ENCODE peak calls at places on chromosomes 16 and 17, in six cellular contexts. T, E, I, O, P and J are unnamed samples.

GRCh38 chr17:49093131-49093530 is 39.4 kb upstream of the B4GALNT2 start:
- DNase-seq in T (no peak), E (no peak), I (no peak), O (no peak), P (no peak), J (no peak)

GRCh38 chr17:20116683-20117309 is 107.6 kb downstream of the SPECC1 start:
- DNase-seq in T (peak), E (peak), I (peak), O (peak), P (peak), J (no peak)

GRCh38 chr17:6070280-6070894 is at the start of gene WSCD1:
- DNase-seq in T (no peak), E (peak), I (no peak), O (no peak), P (no peak), J (no peak)

GRCh38 chr17:14359251-14359939 is 58.5 kb downstream of the HS3ST3B1 start:
- DNase-seq in T (peak), E (no peak), I (no peak), O (no peak), P (no peak), J (no peak)

GRCh38 chr17:17269926-17270773 is 10.9 kb downstream of the COPS3 start:
- DNase-seq in T (peak), E (no peak), I (peak), O (no peak), P (no peak), J (no peak)

GRCh38 chr16:54285414-54286066 is 1.0 kb downstream of the IRX3 start:
- DNase-seq in T (no peak), E (peak), I (peak), O (peak), P (peak), J (no peak)

GRCh38 chr16:69532761-69533459 is 32.9 kb upstream of the NFAT5 start:
- DNase-seq in T (no peak), E (peak), I (no peak), O (no peak), P (peak), J (no peak)

GRCh38 chr17:65856865-65857264 is 295.4 kb upstream of the AXIN2 start:
- DNase-seq in T (no peak), E (peak), I (peak), O (no peak), P (peak), J (no peak)

GRCh38 chr16:11032922-11033291 is 88.5 kb downstream of the CLEC16A start:
- DNase-seq in T (no peak), E (peak), I (peak), O (peak), P (peak), J (peak)

GRCh38 chr16:1794221-1794871 is 841 bp upstream of the IGFALS start:
- DNase-seq in T (no peak), E (no peak), I (no peak), O (peak), P (no peak), J (no peak)

GRCh38 chr17:61362852-61363600 is 36.6 kb upstream of the TBX2 start:
- DNase-seq in T (no peak), E (no peak), I (no peak), O (no peak), P (no peak), J (no peak)

GRCh38 chr17:61363601-61364462 is 35.8 kb upstream of the TBX2 start:
- DNase-seq in T (no peak), E (no peak), I (no peak), O (no peak), P (no peak), J (no peak)

GRCh38 chr17:61362396-61362795 is 37.2 kb upstream of the TBX2 start:
- DNase-seq in T (no peak), E (no peak), I (no peak), O (no peak), P (no peak), J (no peak)

GRCh38 chr17:61360318-61360717 is 39.3 kb upstream of the TBX2 start:
- DNase-seq in T (no peak), E (no peak), I (no peak), O (no peak), P (no peak), J (no peak)

GRCh38 chr17:61361084-61361483 is 38.6 kb upstream of the TBX2 start:
- DNase-seq in T (no peak), E (peak), I (peak), O (no peak), P (peak), J (peak)
- H3K4me3 ChIP-seq in T (no peak), E (no peak), I (no peak), O (no peak), P (no peak), J (no peak)

DNA sequence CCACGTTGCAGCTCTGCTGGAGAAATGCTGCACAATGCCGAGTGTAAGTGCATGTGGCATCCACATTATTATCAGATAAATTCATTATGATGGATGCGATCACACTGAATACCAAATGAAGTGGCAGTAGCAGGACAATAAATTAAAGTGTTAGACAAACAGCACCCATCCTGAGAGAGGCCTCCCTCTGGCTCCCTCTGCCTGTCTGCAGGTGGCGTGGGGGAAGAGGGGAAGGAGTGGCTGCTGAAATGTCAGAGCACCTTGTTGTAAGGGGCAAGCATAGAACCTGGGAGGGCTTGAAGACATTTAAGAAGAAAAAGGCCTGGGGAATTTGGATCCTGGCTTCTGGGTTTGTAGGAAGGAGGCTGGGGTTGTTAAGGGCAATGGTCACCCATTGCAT is 324.1 kb downstream of the HAPSTR1 start:
- DNase-seq in T (no peak), E (no peak), I (no peak), O (no peak), P (no peak), J (no peak)
- TF ChIP-seq CTCF in T (no peak), E (no peak), I (no peak), O (no peak), P (no peak), J (no peak)

DNA sequence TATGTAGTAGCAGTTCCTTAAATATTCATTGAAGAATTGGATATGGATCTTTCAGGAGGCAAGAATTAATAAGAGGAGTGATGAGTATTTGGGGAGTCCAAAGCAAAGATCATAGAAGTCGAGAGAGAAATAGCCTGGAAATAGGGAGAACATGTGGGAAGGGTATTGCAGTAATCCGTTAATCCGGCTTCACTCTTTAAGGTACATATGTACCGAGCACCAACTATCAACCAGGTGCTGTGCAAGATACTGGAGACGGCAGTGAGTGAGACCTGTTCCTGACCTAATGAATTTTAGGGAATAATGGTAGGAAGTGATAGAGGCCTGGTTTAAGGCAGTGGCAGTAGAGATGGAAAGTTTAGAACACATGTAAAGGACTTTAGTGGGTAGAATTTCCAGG is 1.1 kb downstream of the ELP5 start:
- DNase-seq in T (no peak), E (no peak), I (no peak), O (no peak), P (no peak), J (no peak)
- H3K4me3 ChIP-seq in T (peak), E (peak), I (peak), O (no peak), P (peak), J (peak)

DNA sequence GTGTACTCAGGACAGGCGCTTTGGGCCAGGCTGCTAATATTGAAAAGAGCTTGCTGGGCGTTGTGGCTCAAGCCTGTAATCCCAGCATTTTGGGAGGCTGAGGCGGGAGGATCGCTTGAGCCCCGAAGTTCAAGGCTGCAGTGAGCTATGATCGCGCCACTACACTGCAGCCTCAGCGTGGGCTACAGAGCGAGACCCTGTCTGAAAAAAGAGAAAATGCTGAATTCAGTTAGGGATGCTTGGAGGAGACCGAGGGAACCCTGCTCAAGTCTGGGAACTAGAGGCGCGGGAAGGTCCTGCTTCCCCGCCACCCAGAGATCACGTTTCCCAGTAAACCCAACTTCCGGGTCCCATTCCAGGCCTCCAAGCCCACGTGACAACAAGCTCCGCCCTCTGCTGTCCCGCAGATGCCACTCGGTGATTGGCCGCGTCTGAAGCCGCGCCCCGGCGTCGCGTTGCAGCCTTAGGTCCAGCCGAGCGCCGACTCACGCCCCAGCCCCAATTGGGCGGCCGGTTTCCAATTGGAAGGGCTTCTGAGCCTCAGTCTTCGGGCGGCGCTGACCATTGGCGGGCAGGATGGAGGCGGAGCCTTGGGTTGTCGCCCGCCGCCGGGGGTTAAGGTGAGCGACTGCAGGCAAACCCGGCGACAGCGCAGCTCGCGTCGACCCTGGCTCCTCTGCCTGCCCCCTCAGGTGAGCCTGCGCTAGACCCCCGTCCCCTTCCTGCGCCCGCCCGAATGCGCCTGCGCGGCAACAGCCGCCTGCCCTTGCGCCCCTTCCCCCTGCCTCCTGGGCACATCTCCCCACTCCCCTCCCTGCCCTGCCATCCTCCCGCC is at the start of gene PHKG2:
- DNase-seq in T (peak), E (peak), I (peak), O (peak), P (peak), J (peak)
- TF ChIP-seq CTCF in T (no peak), E (no peak), I (no peak), O (no peak), P (no peak), J (no peak)

GRCh38 chr16:87016636-87017035 is 300.6 kb downstream of the C16orf95 start:
- DNase-seq in T (no peak), E (no peak), I (peak), O (no peak), P (no peak), J (no peak)
- H3K4me3 ChIP-seq in T (no peak), E (no peak), I (no peak), O (no peak), P (no peak), J (no peak)

GRCh38 chr17:77765292-77765691 is 193.2 kb upstream of the TNRC6C start:
- DNase-seq in T (no peak), E (no peak), I (no peak), O (no peak), P (no peak), J (no peak)
- TF ChIP-seq CTCF in T (no peak), E (no peak), I (no peak), O (no peak), P (no peak), J (no peak)

GRCh38 chr16:85042126-85042525 is 14.5 kb downstream of the KIAA0513 start:
- DNase-seq in T (no peak), E (no peak), I (no peak), O (no peak), P (no peak), J (no peak)

GRCh38 chr16:85045077-85045476 is 17.5 kb downstream of the KIAA0513 start:
- DNase-seq in T (no peak), E (no peak), I (no peak), O (no peak), P (no peak), J (no peak)

GRCh38 chr16:85037721-85038120 is 10.1 kb downstream of the KIAA0513 start:
- DNase-seq in T (no peak), E (no peak), I (no peak), O (no peak), P (no peak), J (no peak)

GRCh38 chr16:85042606-85043005 is 15.0 kb downstream of the KIAA0513 start:
- DNase-seq in T (no peak), E (no peak), I (no peak), O (no peak), P (no peak), J (no peak)

GRCh38 chr16:85041184-85041928 is 13.8 kb downstream of the KIAA0513 start:
- DNase-seq in T (no peak), E (no peak), I (no peak), O (no peak), P (no peak), J (no peak)
- H3K4me3 ChIP-seq in T (no peak), E (no peak), I (no peak), O (no peak), P (no peak), J (no peak)

DNA sequence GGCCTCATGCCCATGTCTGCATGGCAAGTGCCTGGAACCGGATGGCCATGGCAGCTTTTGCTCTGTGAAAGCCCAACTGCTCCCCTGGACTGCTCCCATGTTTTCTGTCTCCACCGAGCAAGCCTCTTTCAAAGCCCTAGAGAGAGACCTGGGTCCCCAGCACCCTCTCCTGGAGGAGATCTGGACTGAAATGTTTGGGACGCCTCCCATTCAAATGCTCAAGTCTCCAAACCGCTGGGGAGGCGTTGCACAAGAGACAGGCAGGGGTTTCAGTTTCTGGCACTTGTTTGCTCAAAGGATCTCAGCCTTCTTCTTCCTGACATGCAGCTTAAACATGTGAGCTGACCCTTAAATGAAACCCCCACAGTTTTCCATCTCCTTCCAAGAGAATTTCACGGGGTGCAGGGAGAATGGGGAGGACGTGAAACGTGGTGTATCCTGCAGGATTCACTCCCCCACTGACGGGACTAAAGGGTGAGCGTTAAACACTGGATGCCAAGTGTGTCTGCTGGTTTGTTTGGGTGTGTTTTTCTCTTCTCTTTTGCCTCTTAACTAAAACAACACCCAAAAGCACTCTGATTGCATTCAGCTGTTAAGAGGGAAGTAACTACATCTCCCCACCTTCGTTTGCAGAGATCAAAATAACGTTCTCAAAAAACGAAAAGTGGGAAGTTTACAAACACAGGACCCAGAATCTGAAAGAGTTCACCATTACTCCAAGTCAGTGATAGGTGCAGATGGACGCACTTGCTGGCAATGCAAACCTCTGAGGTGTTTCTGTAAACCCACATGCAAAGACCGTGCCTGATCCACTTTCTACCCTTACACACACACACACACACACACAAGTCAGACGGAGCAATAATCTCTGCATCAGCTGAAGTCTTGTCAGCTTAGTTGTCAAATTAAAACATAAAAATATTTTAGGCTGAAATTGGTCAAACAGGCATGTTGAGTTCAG is 256.9 kb downstream of the C16orf95 start:
- DNase-seq in T (peak), E (peak), I (peak), O (peak), P (peak), J (no peak)
- TF ChIP-seq CTCF in T (no peak), E (no peak), I (peak), O (no peak), P (peak), J (peak)

DNA sequence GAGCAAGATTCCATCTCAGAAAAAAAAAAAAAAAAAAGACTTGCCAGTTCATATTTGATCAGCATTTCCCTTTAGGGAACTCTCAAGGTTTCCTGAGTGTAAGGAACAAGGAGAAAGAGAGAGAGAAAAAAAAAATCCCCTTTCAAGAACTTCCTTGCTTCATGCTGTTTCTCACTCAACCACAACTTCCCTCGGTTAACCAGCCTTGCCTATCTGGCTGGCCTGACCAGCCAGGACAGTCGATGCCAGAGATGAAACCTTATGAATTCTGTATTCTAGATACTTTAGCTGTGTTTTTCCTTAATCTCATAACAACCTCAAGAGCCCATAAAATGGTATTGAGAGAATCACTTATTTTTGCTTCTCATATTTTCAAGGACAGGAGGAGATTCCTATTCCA is 2.6 kb upstream of the N4BP1 start:
- DNase-seq in T (peak), E (no peak), I (no peak), O (no peak), P (no peak), J (no peak)
- H3K4me3 ChIP-seq in T (peak), E (no peak), I (no peak), O (no peak), P (no peak), J (no peak)

DNA sequence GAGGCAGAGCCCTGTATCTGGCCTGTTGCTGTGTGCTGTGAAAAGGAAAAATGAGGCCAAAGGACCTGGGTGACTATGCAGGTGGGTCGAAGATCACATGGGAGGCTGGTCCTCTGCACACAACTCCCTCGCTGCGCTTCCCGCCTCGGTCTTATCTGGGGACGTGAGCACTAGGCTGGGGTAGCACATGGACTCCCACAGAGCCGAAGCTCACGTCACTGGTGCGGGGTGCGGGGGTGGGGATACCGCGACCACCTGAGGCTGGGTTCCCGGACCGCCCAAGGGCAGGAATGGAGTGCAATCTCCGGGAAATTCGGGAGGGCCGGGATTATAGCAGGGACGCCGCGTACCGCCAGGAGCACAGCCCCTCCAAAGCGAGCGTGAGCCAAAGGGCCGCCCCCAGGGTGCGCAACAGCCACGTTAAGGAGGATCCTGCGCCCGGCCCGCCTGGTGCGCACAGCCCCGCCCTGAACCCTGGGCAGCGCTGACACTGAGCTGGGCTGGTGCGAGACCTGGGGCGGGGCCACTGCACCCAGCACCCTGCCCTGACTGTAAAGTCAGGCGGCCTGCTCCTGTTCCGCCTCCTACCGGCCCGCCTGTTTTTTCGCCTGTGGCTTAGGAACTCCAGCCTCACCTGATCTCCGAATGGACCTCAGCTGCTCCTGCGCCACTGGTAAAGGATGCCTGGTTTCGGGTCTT is 4.8 kb downstream of the MT1A start:
- DNase-seq in T (peak), E (peak), I (peak), O (peak), P (peak), J (peak)
- TF ChIP-seq CTCF in T (peak), E (peak), I (peak), O (no peak), P (peak), J (peak)